ENCODE peak calls at places on chromosome 13, in six cellular contexts. One of them, this sample, is unnamed.

GRCh38 chr13:23554000-23554399 is 16.2 kb upstream of the TNFRSF19 start:
- DNase-seq in cardiac fibroblast: peak
- DNase-seq in mucosa of descending colon: no peak
- DNase-seq in T-helper 1 cell: no peak
- DNase-seq in mesendoderm: no peak
- DNase-seq in activated CD4-positive, CD25-positive, alpha-beta regulatory T cell treated with anti-CD3 and anti-CD28 coated beads, Interleukin-2, amount 50 U/mL, for 16 hours: no peak
- DNase-seq in this sample: no peak

GRCh38 chr13:24923305-24923640 is 159.3 kb downstream of the RNF17 start:
- DNase-seq in activated CD4-positive, CD25-positive, alpha-beta regulatory T cell treated with anti-CD3 and anti-CD28 coated beads, Interleukin-2, amount 50 U/mL, for 16 hours: no peak
- DNase-seq in mucosa of descending colon: peak
- DNase-seq in cardiac fibroblast: peak
- DNase-seq in T-helper 1 cell: no peak
- DNase-seq in mesendoderm: no peak
- DNase-seq in this sample: no peak

GRCh38 chr13:24900507-24900906 is 136.5 kb downstream of the RNF17 start:
- DNase-seq in T-helper 1 cell: no peak
- DNase-seq in mesendoderm: no peak
- DNase-seq in mucosa of descending colon: no peak
- DNase-seq in cardiac fibroblast: no peak
- DNase-seq in activated CD4-positive, CD25-positive, alpha-beta regulatory T cell treated with anti-CD3 and anti-CD28 coated beads, Interleukin-2, amount 50 U/mL, for 16 hours: no peak
- DNase-seq in this sample: no peak

GRCh38 chr13:42807236-42807635 is 25.9 kb downstream of the FAM216B start:
- DNase-seq in T-helper 1 cell: no peak
- DNase-seq in mucosa of descending colon: no peak
- DNase-seq in cardiac fibroblast: no peak
- DNase-seq in mesendoderm: no peak
- DNase-seq in activated CD4-positive, CD25-positive, alpha-beta regulatory T cell treated with anti-CD3 and anti-CD28 coated beads, Interleukin-2, amount 50 U/mL, for 16 hours: no peak
- DNase-seq in this sample: no peak

GRCh38 chr13:40624338-40624737 is 42.1 kb downstream of the FOXO1 start:
- DNase-seq in T-helper 1 cell: no peak
- DNase-seq in mucosa of descending colon: no peak
- DNase-seq in cardiac fibroblast: peak
- DNase-seq in mesendoderm: peak
- DNase-seq in activated CD4-positive, CD25-positive, alpha-beta regulatory T cell treated with anti-CD3 and anti-CD28 coated beads, Interleukin-2, amount 50 U/mL, for 16 hours: no peak
- DNase-seq in this sample: no peak

GRCh38 chr13:110400786-110401533 is 93.9 kb downstream of the COL4A2 start:
- DNase-seq in T-helper 1 cell: no peak
- DNase-seq in mesendoderm: no peak
- DNase-seq in mucosa of descending colon: no peak
- DNase-seq in cardiac fibroblast: peak
- DNase-seq in activated CD4-positive, CD25-positive, alpha-beta regulatory T cell treated with anti-CD3 and anti-CD28 coated beads, Interleukin-2, amount 50 U/mL, for 16 hours: no peak
- DNase-seq in this sample: no peak

GRCh38 chr13:87052731-87053130 is 618.4 kb upstream of the SLITRK5 start:
- DNase-seq in activated CD4-positive, CD25-positive, alpha-beta regulatory T cell treated with anti-CD3 and anti-CD28 coated beads, Interleukin-2, amount 50 U/mL, for 16 hours: no peak
- DNase-seq in mesendoderm: no peak
- DNase-seq in cardiac fibroblast: peak
- DNase-seq in mucosa of descending colon: no peak
- DNase-seq in T-helper 1 cell: no peak
- DNase-seq in this sample: no peak

GRCh38 chr13:19618925-19619324 is 14.5 kb upstream of the MPHOSPH8 start:
- DNase-seq in T-helper 1 cell: no peak
- DNase-seq in cardiac fibroblast: peak
- DNase-seq in mucosa of descending colon: peak
- DNase-seq in activated CD4-positive, CD25-positive, alpha-beta regulatory T cell treated with anti-CD3 and anti-CD28 coated beads, Interleukin-2, amount 50 U/mL, for 16 hours: no peak
- DNase-seq in mesendoderm: peak
- DNase-seq in this sample: no peak

GRCh38 chr13:39684531-39685137 is 29.2 kb downstream of the COG6 start:
- DNase-seq in T-helper 1 cell: no peak
- DNase-seq in activated CD4-positive, CD25-positive, alpha-beta regulatory T cell treated with anti-CD3 and anti-CD28 coated beads, Interleukin-2, amount 50 U/mL, for 16 hours: no peak
- DNase-seq in mesendoderm: peak
- DNase-seq in cardiac fibroblast: peak
- DNase-seq in mucosa of descending colon: no peak
- DNase-seq in this sample: no peak

GRCh38 chr13:29570058-29570654 is 25.3 kb downstream of the SLC7A1 start:
- DNase-seq in T-helper 1 cell: no peak
- DNase-seq in mesendoderm: no peak
- DNase-seq in activated CD4-positive, CD25-positive, alpha-beta regulatory T cell treated with anti-CD3 and anti-CD28 coated beads, Interleukin-2, amount 50 U/mL, for 16 hours: no peak
- DNase-seq in mucosa of descending colon: no peak
- DNase-seq in cardiac fibroblast: no peak
- DNase-seq in this sample: no peak

GRCh38 chr13:33690321-33690720 is 127.6 kb upstream of the RFC3 start:
- DNase-seq in mucosa of descending colon: no peak
- DNase-seq in mesendoderm: no peak
- DNase-seq in T-helper 1 cell: no peak
- DNase-seq in cardiac fibroblast: no peak
- DNase-seq in activated CD4-positive, CD25-positive, alpha-beta regulatory T cell treated with anti-CD3 and anti-CD28 coated beads, Interleukin-2, amount 50 U/mL, for 16 hours: no peak
- DNase-seq in this sample: no peak

GRCh38 chr13:44404261-44405139 is 30.9 kb downstream of the SERP2 start:
- DNase-seq in mesendoderm: peak
- DNase-seq in cardiac fibroblast: no peak
- DNase-seq in mucosa of descending colon: peak
- DNase-seq in activated CD4-positive, CD25-positive, alpha-beta regulatory T cell treated with anti-CD3 and anti-CD28 coated beads, Interleukin-2, amount 50 U/mL, for 16 hours: no peak
- DNase-seq in T-helper 1 cell: no peak
- DNase-seq in this sample: no peak

This sample was measured in upper lobe of right lung.